ENCODE peak calls at places on chromosomes 11 and 22, in five cellular contexts. I, U, L, D and B are unnamed samples.

GRCh38 chr11:63683133-63683991 is 2.1 kb downstream of the RTN3 start:
- DNase-seq in I (no peak), D (no peak), L (peak), U (no peak), B (no peak)

GRCh38 chr11:7019500-7020182 is 505 bp downstream of the ZNF214 start:
- DNase-seq in U (peak), I (no peak), D (peak), L (peak), B (peak)

GRCh38 chr11:20025331-20025840 is 134.9 kb downstream of the DBX1 start:
- DNase-seq in L (no peak), U (no peak), I (no peak), D (no peak), B (no peak)

GRCh38 chr11:135075740-135076139 is 663.7 kb upstream of the B3GAT1 start:
- DNase-seq in D (peak), I (peak), L (no peak), U (peak), B (no peak)

GRCh38 chr22:40176921-40177737 is 596 bp upstream of the TNRC6B start:
- DNase-seq in L (peak), U (peak), D (peak), I (peak), B (peak)

GRCh38 chr22:38213319-38214247 is 11.8 kb downstream of the MAFF start:
- DNase-seq in U (no peak), I (no peak), D (no peak), L (no peak), B (no peak)

GRCh38 chr11:27473017-27473406 is 422 bp upstream of the LGR4 start:
- DNase-seq in D (no peak), U (no peak), I (no peak), L (peak), B (no peak)

GRCh38 chr11:113907681-113908080 is 3.1 kb downstream of the HTR3B start:
- DNase-seq in I (no peak), U (no peak), L (no peak), D (no peak), B (no peak)

GRCh38 chr11:73429121-73429740 is 53.0 kb downstream of the RELT start:
- DNase-seq in D (no peak), L (peak), I (no peak), U (peak), B (peak)

GRCh38 chr22:47621253-47621652 is 858.8 kb downstream of the TBC1D22A start:
- DNase-seq in I (peak), U (no peak), D (no peak), L (no peak), B (no peak)

GRCh38 chr11:8201524-8202365 is 32.9 kb upstream of the RIC3 start:
- DNase-seq in L (no peak), I (no peak), U (no peak), D (no peak), B (no peak)

GRCh38 chr11:46295312-46295995 is 18.0 kb downstream of the CREB3L1 start:
- DNase-seq in U (peak), I (peak), L (peak), D (peak), B (peak)

GRCh38 chr22:35329114-35329847 is 29.6 kb downstream of the TOM1 start:
- DNase-seq in U (no peak), D (no peak), I (no peak), L (no peak), B (no peak)

GRCh38 chr11:78168539-78169477 is 19.6 kb downstream of the KCTD21 start:
- DNase-seq in I (no peak), L (peak), U (peak), D (peak), B (peak)

GRCh38 chr11:74611369-74611861 is 19.0 kb downstream of the POLD3 start:
- DNase-seq in U (no peak), D (no peak), L (peak), I (no peak), B (peak)

GRCh38 chr22:20354238-20354975 is 34.5 kb upstream of the DGCR6L start:
- DNase-seq in D (no peak), U (no peak), I (no peak), L (no peak), B (no peak)

GRCh38 chr11:10540546-10540914 is 457 bp downstream of the RNF141 start:
- DNase-seq in U (peak), L (no peak), D (no peak), I (no peak), B (no peak)

GRCh38 chr22:44309137-44309536 is 3.6 kb downstream of the SHISAL1 start:
- DNase-seq in L (peak), D (peak), I (no peak), U (peak), B (peak)

GRCh38 chr11:4092031-4092430 is 2.6 kb upstream of the RRM1 start:
- DNase-seq in L (no peak), D (no peak), I (peak), U (no peak), B (no peak)

GRCh38 chr11:60870276-60870675 is 2.9 kb downstream of the ZP1 start:
- DNase-seq in U (no peak), D (no peak), L (no peak), I (no peak), B (no peak)

GRCh38 chr11:72924568-72925190 is 110.5 kb downstream of the ATG16L2 start:
- DNase-seq in L (peak), D (no peak), I (no peak), U (peak), B (no peak)

GRCh38 chr11:76469141-76469540 is 24.3 kb downstream of the EMSY start:
- DNase-seq in I (no peak), L (no peak), D (no peak), U (no peak), B (no peak)

GRCh38 chr22:10780281-10780680 is 4747.7 kb upstream of the OR11H1 start:
- DNase-seq in I (no peak), D (no peak), L (peak), U (no peak), B (no peak)

GRCh38 chr22:35065183-35065582 is 775 bp upstream of the ISX start:
- DNase-seq in D (no peak), L (no peak), U (no peak), I (no peak), B (no peak)

GRCh38 chr11:134365011-134365925 is 33.5 kb downstream of the GLB1L2 start:
- DNase-seq in D (no peak), U (no peak), L (no peak), I (no peak), B (no peak)

GRCh38 chr11:20035701-20036601 is 124.3 kb downstream of the DBX1 start:
- DNase-seq in U (peak), D (no peak), I (no peak), L (peak), B (peak)

GRCh38 chr22:39288135-39288898 is 31.1 kb downstream of the RPL3 start:
- DNase-seq in L (no peak), I (no peak), U (no peak), D (no peak), B (no peak)

GRCh38 chr22:36104435-36104834 is 56.1 kb downstream of the APOL3 start:
- DNase-seq in L (no peak), U (no peak), D (no peak), I (no peak), B (no peak)

GRCh38 chr11:132782102-132782501 is 750.2 kb downstream of the OPCML start:
- DNase-seq in D (no peak), L (no peak), U (no peak), I (no peak), B (no peak)

GRCh38 chr22:29369460-29369859 is 18.9 kb downstream of the AP1B1 start:
- DNase-seq in L (peak), D (peak), I (no peak), U (peak), B (peak)